ENCODE peak calls at places on chromosome 2, in four cellular contexts. T, I, P and O are unnamed samples.
A peak's percentile ranks its signal among the peaks of the same experiment; 100 is the strongest.

GRCh38 chr2:107936427-107937359 is 49.6 kb upstream of the SLC5A7 start:
- DNase-seq in I (peak; percentile 37), P (peak; percentile 21), T (peak; percentile 52), O (peak; percentile 25)

GRCh38 chr2:140747097-140747496 is 1383.7 kb downstream of the LRP1B start:
- DNase-seq in T (no peak), P (no peak), I (no peak), O (no peak)

GRCh38 chr2:116487336-116487735 is 1327.2 kb upstream of the DDX18 start:
- DNase-seq in T (no peak), I (no peak), P (no peak), O (no peak)

GRCh38 chr2:119256574-119256921 is 32.9 kb downstream of the STEAP3 start:
- DNase-seq in I (no peak), P (no peak), T (no peak), O (peak; percentile 56)

GRCh38 chr2:191230174-191230573 is 15.0 kb upstream of the MYO1B start:
- DNase-seq in T (no peak), P (no peak), I (no peak), O (no peak)

GRCh38 chr2:164542584-164543021 is 78.7 kb downstream of the GRB14 start:
- DNase-seq in T (no peak), P (no peak), I (no peak), O (no peak)

GRCh38 chr2:216195565-216195978 is 86.4 kb downstream of the XRCC5 start:
- DNase-seq in I (no peak), P (no peak), T (no peak), O (no peak)

GRCh38 chr2:55014962-55015939 is 35.0 kb downstream of the RTN4 start:
- DNase-seq in I (peak; percentile 32), T (no peak), P (peak; percentile 21), O (peak; percentile 55)

GRCh38 chr2:219980666-219981065 is 353.2 kb downstream of the SLC4A3 start:
- DNase-seq in P (no peak), I (no peak), T (no peak), O (no peak)

GRCh38 chr2:109129356-109129920 is 433 bp downstream of the SH3RF3 start:
- DNase-seq in P (peak; percentile 25), I (no peak), T (peak; percentile 59), O (peak; percentile 79)

GRCh38 chr2:217695033-217695520 is 307.7 kb downstream of the TNS1 start:
- DNase-seq in T (no peak), I (no peak), P (no peak), O (no peak)

GRCh38 chr2:234840336-234840735 is 111.5 kb upstream of the SH3BP4 start:
- DNase-seq in I (no peak), T (no peak), P (peak; percentile 20), O (no peak)

GRCh38 chr2:237450108-237450507 is 36.1 kb upstream of the COL6A3 start:
- DNase-seq in P (no peak), I (no peak), T (no peak), O (no peak)

GRCh38 chr2:3277748-3278520 is 99.7 kb downstream of the EIPR1 start:
- DNase-seq in P (no peak), T (no peak), I (no peak), O (no peak)
- TF ChIP-seq TEAD4 in P (no peak), T (no peak), I (no peak), O (no peak)

DNA sequence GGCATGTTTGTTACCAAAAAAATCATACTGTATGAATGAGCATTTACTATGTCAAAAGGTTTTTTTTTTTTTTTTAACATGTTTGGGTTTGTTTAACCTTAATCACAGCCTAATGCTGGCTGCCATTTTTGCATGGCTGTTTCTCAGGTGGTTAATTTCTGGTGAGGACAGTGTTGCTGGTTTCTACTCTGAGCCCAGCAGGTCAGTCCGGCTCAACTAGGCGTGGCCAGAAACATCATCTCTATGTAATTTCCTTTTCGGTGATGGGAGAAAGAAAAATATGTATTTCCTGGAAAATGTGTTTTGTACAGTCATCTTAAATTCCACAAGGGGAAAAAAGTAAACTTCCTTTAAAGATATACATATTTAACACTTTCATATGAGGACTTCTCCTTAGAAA is 24.9 kb upstream of the BZW1 start:
- DNase-seq in T (no peak), I (no peak), P (no peak), O (no peak)
- TF ChIP-seq TEAD4 in T (no peak), I (no peak), P (no peak), O (no peak)

DNA sequence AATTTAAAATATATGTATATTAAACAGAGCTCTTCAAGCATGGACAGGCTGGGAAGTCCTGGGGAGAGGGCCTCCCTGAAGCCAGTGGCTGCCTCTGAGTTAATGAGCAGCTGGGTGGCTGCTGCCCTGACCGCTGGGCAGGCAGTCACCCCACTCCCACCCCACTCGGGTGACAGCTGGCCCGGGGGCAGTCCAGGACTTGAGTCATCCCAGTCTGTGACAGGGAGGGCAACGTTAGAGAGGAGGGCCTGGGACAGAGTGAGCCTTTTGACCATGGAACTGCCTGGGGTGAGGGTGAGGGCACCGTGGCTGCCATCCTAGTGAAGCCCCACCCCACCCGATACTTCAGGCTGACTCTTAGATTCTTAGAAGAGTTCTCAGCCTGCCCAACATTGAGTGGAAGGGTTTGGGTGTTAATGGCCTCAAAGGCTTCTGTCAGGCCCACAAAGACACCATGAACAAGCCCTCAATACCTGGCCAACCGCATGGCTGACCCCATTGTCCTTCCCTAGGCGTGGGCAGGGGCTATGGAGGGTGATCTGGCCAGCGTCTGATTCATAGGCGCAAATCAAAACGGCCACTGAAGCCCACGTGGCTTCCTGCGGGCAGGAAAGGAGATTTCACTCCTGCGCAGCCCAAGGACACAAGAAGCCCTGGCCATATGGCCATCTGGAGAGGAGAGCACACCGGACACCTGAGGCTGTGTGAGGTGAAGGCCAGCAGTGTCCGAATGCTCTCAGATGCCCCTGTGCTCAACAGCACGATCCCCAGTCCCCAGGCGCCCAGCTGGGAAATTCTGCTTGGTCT is 47.5 kb downstream of the MRPS5 start:
- DNase-seq in T (no peak), P (no peak), I (no peak), O (peak; percentile 12)
- TF ChIP-seq TEAD4 in T (no peak), P (no peak), I (no peak), O (no peak)

DNA sequence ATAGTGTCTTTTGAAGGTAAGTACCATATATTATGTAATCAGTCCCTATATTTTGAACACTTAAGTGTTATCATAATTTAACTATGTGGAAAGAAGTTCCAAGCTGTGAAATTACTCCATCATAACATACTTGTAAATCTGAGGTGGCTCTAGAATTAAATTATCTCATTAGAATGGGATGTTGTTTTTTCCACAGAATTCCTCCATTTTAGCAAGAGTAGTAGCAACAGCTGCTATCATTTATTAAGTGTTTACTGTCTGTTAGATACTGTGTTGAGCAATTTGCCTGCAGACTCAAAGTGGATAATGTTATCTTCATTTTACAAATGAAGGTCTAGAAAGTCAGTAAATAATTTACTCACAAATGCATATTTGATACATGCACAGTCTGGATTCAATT is 504.8 kb upstream of the NRP2 start:
- DNase-seq in T (no peak), P (no peak), I (no peak), O (no peak)
- TF ChIP-seq TEAD4 in T (no peak), P (no peak), I (no peak), O (no peak)

GRCh38 chr2:144705328-144706245 is 185.7 kb upstream of the ZEB2 start:
- DNase-seq in T (no peak), I (no peak), P (no peak), O (no peak)
- TF ChIP-seq TEAD4 in T (no peak), I (peak; percentile 26), P (no peak), O (no peak)

DNA sequence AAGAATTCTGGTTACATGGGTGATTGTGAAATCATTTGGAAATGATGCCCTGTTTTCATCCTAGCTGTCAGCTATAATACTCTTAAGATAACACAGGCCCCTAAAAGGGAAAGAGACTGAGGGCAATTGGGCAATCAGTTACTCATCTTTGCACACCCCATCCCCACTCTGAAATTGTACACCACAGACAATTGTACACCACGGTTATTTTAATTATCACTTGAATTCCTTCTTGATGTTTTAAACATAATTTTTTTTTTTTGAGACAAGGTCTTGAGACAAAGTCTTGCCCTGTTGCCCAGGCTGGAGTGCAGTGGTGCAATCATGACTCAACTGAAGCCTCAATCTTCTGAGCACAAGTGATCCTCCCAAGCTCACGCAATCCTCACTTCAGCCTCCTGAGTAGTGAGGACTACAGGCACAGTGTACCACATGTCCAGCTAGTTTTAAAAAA is 862.4 kb upstream of the ACVR2A start:
- DNase-seq in P (no peak), T (no peak), I (no peak), O (no peak)
- TF ChIP-seq TEAD4 in P (no peak), T (no peak), I (no peak), O (no peak)

GRCh38 chr2:121368841-121369240 is 83.8 kb upstream of the TFCP2L1 start:
- DNase-seq in T (no peak), I (no peak), P (no peak), O (no peak)

GRCh38 chr2:121366040-121366439 is 81.0 kb upstream of the TFCP2L1 start:
- DNase-seq in I (no peak), T (no peak), P (no peak), O (no peak)

GRCh38 chr2:121368155-121368554 is 83.2 kb upstream of the TFCP2L1 start:
- DNase-seq in I (no peak), T (no peak), P (no peak), O (no peak)

GRCh38 chr2:121365061-121365460 is 80.1 kb upstream of the TFCP2L1 start:
- DNase-seq in P (no peak), T (no peak), I (no peak), O (no peak)

DNA sequence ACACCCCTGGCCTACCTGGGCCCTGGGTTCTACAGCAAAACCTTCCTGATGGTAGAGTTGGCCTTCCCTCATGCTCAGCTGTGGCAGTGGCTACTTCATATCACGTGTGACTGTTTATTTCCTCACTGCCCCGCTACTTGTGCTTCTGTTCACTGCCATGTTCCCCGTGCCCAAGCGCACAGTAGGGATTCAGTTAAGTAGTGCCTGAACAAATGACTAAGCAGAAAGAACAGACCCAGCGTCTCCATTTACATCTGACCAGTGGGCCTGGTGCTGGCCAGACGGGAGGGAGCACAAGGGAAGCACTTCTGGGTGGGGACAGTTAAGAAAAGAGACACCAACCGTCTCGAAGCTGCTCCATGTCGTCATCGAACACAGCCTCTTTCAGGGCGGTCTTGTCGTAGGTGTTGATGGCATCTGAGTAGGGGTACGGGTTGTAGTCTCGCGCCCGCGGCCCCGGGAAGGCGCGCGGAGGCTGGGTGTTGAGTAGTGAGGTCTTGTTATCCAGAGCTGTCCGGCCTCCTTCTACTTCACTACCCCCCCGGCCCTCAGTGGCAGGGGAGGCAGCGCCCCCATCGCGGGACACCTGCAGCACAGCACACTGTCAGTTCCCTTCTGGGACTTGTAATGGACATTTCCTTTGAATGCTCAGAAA is 82.4 kb upstream of the TFCP2L1 start:
- DNase-seq in I (no peak), T (no peak), P (no peak), O (no peak)
- TF ChIP-seq TEAD4 in I (no peak), T (no peak), P (no peak), O (no peak)

DNA sequence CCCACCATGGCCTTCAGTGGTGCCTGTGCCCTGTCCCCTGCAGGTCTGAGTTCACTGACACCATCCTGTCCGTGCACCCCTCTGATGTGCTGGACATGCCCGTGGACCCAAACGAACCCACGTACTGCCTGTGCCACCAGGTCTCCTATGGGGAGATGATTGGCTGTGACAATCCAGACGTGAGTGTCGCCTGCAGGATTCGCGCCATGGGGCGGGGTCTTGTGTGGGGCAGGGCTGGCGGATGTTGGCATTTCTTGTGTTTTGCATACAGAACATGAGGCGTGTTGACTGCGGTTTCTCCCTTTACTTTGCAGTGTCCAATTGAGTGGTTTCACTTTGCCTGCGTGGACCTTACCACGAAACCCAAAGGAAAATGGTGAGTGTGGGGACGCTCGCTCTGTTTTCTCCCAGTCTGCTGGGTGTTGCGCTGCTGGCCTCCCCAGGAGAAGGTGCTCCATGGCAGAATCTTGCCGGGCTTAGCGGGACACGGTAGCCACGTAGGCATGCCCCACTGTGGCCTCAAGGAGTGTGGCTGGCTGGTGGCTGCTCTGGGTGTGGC is 11.5 kb upstream of the D2HGDH start:
- DNase-seq in P (no peak), I (peak; percentile 1), T (no peak), O (no peak)
- TF ChIP-seq TEAD4 in P (no peak), I (no peak), T (no peak), O (no peak)